ENCODE peak calls at places on chromosome 20, in six cellular contexts. M is IMR-90, P is H1, R is neuronal stem cell, J is trophoblast cell, K is mesenchymal stem cell. A is an unnamed sample.
A peak's percentile ranks its signal among the peaks of the same experiment; 100 is the strongest.

GRCh38 chr20:21102691-21103311 is 3.4 kb downstream of the LINC00237 start:
- DNase-seq in M (peak; percentile 1), P (no peak), R (no peak), J (peak; percentile 29), K (peak; percentile 20), A (peak; percentile 76)

GRCh38 chr20:25539742-25540201 is 45.6 kb downstream of the NINL start:
- DNase-seq in M (peak; percentile 52), P (no peak), R (no peak), J (no peak), K (no peak), A (no peak)

GRCh38 chr20:48638546-48638945 is 189.3 kb downstream of the PREX1 start:
- DNase-seq in M (peak; percentile 51), P (no peak), R (no peak), J (peak; percentile 10), K (peak; percentile 79), A (no peak)

GRCh38 chr20:53786071-53786444 is 192.4 kb upstream of the ZNF217 start:
- DNase-seq in M (no peak), P (no peak), R (no peak), J (peak; percentile 79), K (no peak), A (no peak)

GRCh38 chr20:61436268-61436667 is 184.2 kb downstream of the CDH4 start:
- DNase-seq in M (peak; percentile 61), P (no peak), R (no peak), J (no peak), K (peak; percentile 71), A (no peak)

GRCh38 chr20:25281541-25281991 is 33.7 kb downstream of the PYGB start:
- DNase-seq in M (no peak), P (no peak), R (no peak), J (no peak), K (no peak), A (no peak)

GRCh38 chr20:5886788-5887187 is 63.5 kb downstream of the TRMT6 start:
- DNase-seq in M (no peak), P (no peak), R (no peak), J (no peak), K (no peak), A (no peak)

GRCh38 chr20:33875055-33875454 is 63.9 kb downstream of the CHMP4B start:
- DNase-seq in M (no peak), P (no peak), R (no peak), J (no peak), K (no peak), A (no peak)

GRCh38 chr20:50251992-50252491 is 61.4 kb downstream of the CEBPB start:
- DNase-seq in M (peak; percentile 87), P (no peak), R (no peak), J (peak; percentile 90), K (no peak), A (no peak)

GRCh38 chr20:4051413-4052138 is 36.2 kb upstream of the RNF24 start:
- DNase-seq in M (no peak), P (no peak), R (no peak), J (no peak), K (no peak), A (no peak)

GRCh38 chr20:5192570-5193431 is 66.0 kb downstream of the CDS2 start:
- DNase-seq in M (no peak), P (no peak), R (no peak), J (no peak), K (no peak), A (no peak)

GRCh38 chr20:15498926-15499325 is 1074.3 kb downstream of the KIF16B start:
- DNase-seq in M (no peak), P (no peak), R (no peak), J (no peak), K (peak; percentile 2), A (no peak)

GRCh38 chr20:35468671-35469334 is 13.4 kb downstream of the CEP250 start:
- DNase-seq in M (peak; percentile 39), P (no peak), R (no peak), J (peak; percentile 18), K (no peak), A (no peak)

GRCh38 chr20:56861590-56861989 is 232.5 kb downstream of the TFAP2C start:
- DNase-seq in M (no peak), P (no peak), R (no peak), J (no peak), K (no peak), A (no peak)

GRCh38 chr20:44454301-44454963 is 21.2 kb upstream of the TTPAL start:
- DNase-seq in M (no peak), P (no peak), R (no peak), J (no peak), K (no peak), A (no peak)

GRCh38 chr20:61924858-61925554 is 140.7 kb downstream of the TAF4 start:
- DNase-seq in M (no peak), P (no peak), R (no peak), J (no peak), K (no peak), A (no peak)

DNA sequence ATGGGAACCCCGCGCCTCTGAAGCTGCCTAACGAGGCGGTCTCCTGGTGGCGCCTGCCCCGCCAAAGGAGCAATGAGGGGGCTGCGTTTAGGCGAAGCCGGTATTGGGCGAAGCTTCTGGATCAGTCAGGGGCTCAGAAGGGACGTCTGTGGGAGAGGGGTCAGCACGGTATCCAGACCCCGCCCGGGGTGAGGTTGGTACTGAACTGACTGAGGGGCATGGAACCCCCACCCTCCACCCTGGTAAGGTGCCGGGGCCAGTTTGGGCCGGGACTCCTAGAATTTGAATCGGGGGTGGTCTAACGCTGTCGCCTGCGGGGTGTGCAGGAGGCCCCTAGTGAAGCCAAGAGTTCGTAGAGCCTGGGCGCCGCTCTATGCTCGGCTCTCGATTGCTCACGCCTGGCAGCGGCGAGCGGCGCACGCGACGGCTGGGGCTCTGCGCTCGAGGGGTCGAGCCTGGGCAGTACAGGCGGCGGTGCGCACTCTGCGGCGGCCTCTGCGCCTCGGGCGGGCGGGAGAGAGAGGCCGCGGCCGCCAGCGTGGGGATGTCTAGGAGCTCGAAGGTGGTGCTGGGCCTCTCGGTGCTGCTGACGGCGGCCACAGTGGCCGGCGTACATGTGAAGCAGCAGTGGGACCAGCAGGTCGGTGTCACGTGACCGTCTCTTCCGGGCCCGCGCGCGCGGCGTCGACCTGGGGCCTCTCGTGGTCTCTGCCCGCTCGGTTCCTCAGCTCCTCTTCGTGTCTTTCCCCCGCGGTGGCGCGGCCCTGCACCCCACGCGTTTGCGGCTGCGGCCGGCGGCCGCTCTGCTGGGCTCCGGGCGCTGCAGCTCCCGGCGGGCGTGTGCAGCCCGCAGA is at the start of the genes KAT14 and PET117:
- DNase-seq in M (peak; percentile 89), P (peak; percentile 78), R (peak; percentile 95), J (peak; percentile 98), K (peak; percentile 95), A (peak; percentile 93)
- H2BK120ac ChIP-seq in M (peak within 1 kb of the TSS; percentile 67), P (peak within 1 kb of the TSS; percentile 87), R (peak within 1 kb of the TSS; percentile 17), J (peak within 1 kb of the TSS; percentile 97), K (peak within 1 kb of the TSS; percentile 77), A (no peak within 1 kb of the TSS)

GRCh38 chr20:40887100-40887499 is 141.5 kb upstream of the TOP1 start:
- DNase-seq in M (no peak), P (no peak), R (no peak), J (no peak), K (no peak), A (no peak)

GRCh38 chr20:40883097-40883496 is 145.5 kb upstream of the TOP1 start:
- DNase-seq in M (no peak), P (no peak), R (no peak), J (no peak), K (no peak), A (no peak)

GRCh38 chr20:40880063-40880715 is 148.4 kb upstream of the TOP1 start:
- DNase-seq in M (no peak), P (no peak), R (no peak), J (no peak), K (no peak), A (no peak)

GRCh38 chr20:40880716-40881104 is 147.9 kb upstream of the TOP1 start:
- DNase-seq in M (no peak), P (no peak), R (no peak), J (no peak), K (no peak), A (no peak)

DNA sequence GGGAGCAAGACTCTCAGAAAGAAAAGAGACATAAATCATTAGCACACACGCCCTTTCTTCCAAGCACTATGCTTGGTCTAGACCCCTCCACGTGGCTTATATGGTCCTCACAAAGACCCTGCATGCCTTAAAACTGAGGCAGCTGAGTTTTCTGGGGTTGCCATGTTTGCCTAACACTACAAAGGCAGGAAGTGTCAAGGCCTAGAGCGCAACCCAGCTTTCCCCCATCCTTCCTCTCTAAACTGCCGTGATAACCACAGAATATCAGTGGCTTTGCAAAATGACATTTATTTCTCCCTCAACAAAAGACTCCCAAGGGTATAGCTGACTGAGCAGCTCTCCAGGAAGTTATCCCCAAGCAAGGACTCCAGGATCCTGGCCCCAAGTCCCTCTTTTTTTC is 146.4 kb upstream of the TOP1 start:
- DNase-seq in M (no peak), P (no peak), R (no peak), J (no peak), K (no peak), A (no peak)
- H3K14ac ChIP-seq in M (no peak overlapping the region), P (no peak overlapping the region), R (no peak overlapping the region), J (no peak overlapping the region), K (no peak overlapping the region), A (no peak overlapping the region)

GRCh38 chr20:380763-381580 is 412 bp downstream of the TRIB3 start:
- DNase-seq in M (peak; percentile 57), P (no peak), R (peak; percentile 48), J (peak; percentile 69), K (peak; percentile 73), A (peak; percentile 78)
- H2BK120ac ChIP-seq in M (peak overlapping the region; percentile 90), P (no peak overlapping the region), R (peak overlapping the region; percentile 84), J (peak overlapping the region; percentile 76), K (peak overlapping the region; percentile 92), A (peak overlapping the region; percentile 67)

DNA sequence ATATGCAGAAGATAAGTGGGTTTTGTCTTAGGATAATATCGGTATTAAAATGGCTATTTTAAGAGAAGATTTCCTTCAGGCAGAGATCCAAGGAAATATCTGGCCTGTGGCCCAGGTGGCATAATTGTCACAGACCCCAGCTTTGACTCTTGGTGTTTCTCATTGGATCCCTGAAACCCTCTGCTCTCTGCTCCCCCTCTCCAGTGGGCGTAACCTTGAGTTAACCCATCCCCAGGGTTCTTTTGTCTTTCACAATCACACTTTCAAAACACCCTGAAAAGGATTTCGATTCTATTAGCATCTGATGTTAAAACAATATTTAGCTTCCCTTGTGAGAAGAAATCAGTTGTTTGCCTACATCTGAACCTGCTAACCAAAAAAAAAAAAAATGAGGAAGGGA is 7.2 kb downstream of the SSTR4 start:
- DNase-seq in M (no peak), P (no peak), R (no peak), J (no peak), K (no peak), A (no peak)
- H3K14ac ChIP-seq in M (no peak overlapping the region), P (no peak overlapping the region), R (no peak overlapping the region), J (no peak overlapping the region), K (no peak overlapping the region), A (no peak overlapping the region)

DNA sequence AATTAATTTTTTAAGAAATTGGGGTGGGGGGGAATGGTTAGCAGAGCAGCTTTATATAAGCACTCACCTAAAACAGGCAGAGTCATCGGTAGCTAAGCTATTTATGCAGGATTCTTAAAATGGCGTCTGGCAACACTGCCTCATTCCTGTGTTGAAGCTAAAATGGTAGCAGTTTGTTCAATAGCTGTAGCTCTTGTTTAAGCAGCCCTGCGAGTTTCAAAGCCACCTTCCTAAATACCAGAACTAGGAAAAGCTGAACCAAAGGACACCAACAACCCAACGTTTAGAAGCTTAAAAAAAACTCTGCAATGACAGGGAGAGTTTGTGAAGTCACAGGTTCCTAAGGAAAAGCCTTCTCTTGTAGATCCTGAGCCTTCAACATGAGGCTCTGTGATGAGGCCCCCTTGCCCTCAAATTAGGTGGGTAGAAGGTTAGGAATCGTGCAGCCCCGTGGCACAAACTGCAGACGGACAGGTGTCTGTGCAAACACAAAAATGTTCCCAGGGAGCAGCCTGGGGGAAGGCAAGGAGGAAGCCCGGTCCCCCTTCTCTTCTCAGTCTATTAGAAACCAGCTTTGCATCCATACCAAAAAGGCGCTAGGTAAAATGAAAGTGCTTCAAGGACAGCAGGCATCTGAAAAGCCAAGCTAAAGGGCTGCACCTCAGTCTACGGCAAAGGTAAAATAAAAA is 4.7 kb downstream of the ZMYND8 start:
- DNase-seq in M (no peak), P (no peak), R (no peak), J (peak; percentile 46), K (no peak), A (no peak)
- H2BK120ac ChIP-seq in M (peak overlapping the region; percentile 84), P (no peak overlapping the region), R (no peak overlapping the region), J (peak overlapping the region; percentile 70), K (peak overlapping the region; percentile 45), A (no peak overlapping the region)